ENCODE peak calls at places on chromosomes 4 and X, in nine cellular contexts. J, K, Q, X, B, I, H, P and N are unnamed samples.

GRCh38 chrX:41382699-41383645 is 49.0 kb downstream of the DDX3X start:
- DNase-seq in I (peak), B (no peak), X (peak), H (no peak), K (peak), J (no peak), Q (no peak), P (no peak), N (no peak)

GRCh38 chrX:155314260-155314659 is 20.2 kb downstream of the CLIC2 start:
- DNase-seq in J (no peak), P (no peak), Q (no peak), I (no peak), X (no peak), H (no peak), B (no peak), K (no peak), N (no peak)

GRCh38 chr4:112085156-112086035 is 59.9 kb upstream of the FAM241A start:
- DNase-seq in I (no peak), P (no peak), J (no peak), X (no peak), K (no peak), H (no peak), Q (no peak), B (no peak), N (no peak)

GRCh38 chr4:123832173-123833026 is 435.8 kb downstream of the SPRY1 start:
- DNase-seq in H (peak), K (no peak), P (no peak), I (no peak), B (peak), J (peak), Q (no peak), X (peak), N (no peak)

GRCh38 chr4:53361451-53361850 is 4.4 kb downstream of the SCFD2 start:
- DNase-seq in B (no peak), I (no peak), X (peak), P (no peak), Q (no peak), H (no peak), K (no peak), J (no peak), N (no peak)

GRCh38 chr4:139227729-139228404 is 50.8 kb upstream of the ELF2 start:
- DNase-seq in J (no peak), Q (no peak), B (no peak), K (peak), X (no peak), H (no peak), I (no peak), P (no peak), N (no peak)

GRCh38 chrX:132272826-132273225 is 53.6 kb upstream of the RAP2C start:
- DNase-seq in K (no peak), X (no peak), I (no peak), H (no peak), Q (no peak), P (no peak), J (no peak), B (no peak), N (no peak)

GRCh38 chr4:122625156-122625555 is 4.3 kb upstream of the IL21 start:
- DNase-seq in B (no peak), J (no peak), K (no peak), Q (no peak), X (peak), P (no peak), H (no peak), I (no peak), N (no peak)

GRCh38 chrX:125287282-125287681 is 32.4 kb upstream of the TEX13C start:
- DNase-seq in H (no peak), X (no peak), Q (no peak), P (no peak), J (no peak), I (no peak), K (no peak), B (no peak), N (no peak)

GRCh38 chr4:124727331-124727730 is 14.8 kb upstream of the ANKRD50 start:
- DNase-seq in I (no peak), H (no peak), J (no peak), B (no peak), Q (no peak), P (no peak), X (no peak), K (no peak), N (no peak)

GRCh38 chrX:19886375-19886774 is 1.0 kb downstream of the SH3KBP1 start:
- DNase-seq in H (no peak), P (no peak), X (no peak), Q (no peak), B (no peak), J (no peak), I (no peak), K (no peak), N (no peak)

GRCh38 chrX:19885732-19886131 is 1.7 kb downstream of the SH3KBP1 start:
- DNase-seq in X (no peak), B (no peak), I (no peak), K (no peak), H (no peak), Q (no peak), P (no peak), J (no peak), N (no peak)

GRCh38 chrX:19889582-19890342 is 2.4 kb upstream of the SH3KBP1 start:
- DNase-seq in B (no peak), K (peak), H (no peak), X (peak), I (no peak), P (no peak), Q (peak), J (no peak), N (no peak)

GRCh38 chrX:19886888-19887531 is 390 bp downstream of the SH3KBP1 start:
- DNase-seq in J (peak), I (peak), K (peak), B (peak), Q (peak), X (no peak), H (no peak), P (peak), N (no peak)

DNA sequence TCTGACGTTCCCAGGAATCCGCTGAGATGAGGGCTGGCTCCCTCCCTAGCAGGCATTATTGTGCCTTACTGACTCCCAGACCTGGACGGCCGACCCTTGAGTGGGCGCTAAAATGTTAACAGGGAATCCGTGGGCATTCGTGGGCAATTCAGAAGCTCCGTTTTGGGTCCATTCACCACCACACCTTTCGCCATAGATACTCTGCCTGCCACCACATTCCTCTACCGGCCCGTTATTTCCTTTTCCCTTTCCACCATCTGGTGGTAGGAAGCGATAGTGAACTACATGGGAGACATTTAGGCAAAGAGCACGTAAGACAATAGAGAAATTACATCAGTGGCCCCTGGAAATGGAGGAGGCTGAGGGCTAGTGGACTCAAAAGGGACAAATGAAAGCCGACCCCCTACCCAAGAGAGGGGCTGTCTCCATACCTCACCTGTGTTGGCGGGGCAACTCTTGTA is 1.0 kb upstream of the SH3KBP1 start:
- DNase-seq in K (peak), B (no peak), J (no peak), X (peak), I (peak), H (no peak), P (no peak), Q (no peak), N (no peak)
- TF ChIP-seq CTCF in K (peak), B (no peak), J (peak), X (peak), I (peak), H (no peak), P (peak), Q (no peak), N (peak)

DNA sequence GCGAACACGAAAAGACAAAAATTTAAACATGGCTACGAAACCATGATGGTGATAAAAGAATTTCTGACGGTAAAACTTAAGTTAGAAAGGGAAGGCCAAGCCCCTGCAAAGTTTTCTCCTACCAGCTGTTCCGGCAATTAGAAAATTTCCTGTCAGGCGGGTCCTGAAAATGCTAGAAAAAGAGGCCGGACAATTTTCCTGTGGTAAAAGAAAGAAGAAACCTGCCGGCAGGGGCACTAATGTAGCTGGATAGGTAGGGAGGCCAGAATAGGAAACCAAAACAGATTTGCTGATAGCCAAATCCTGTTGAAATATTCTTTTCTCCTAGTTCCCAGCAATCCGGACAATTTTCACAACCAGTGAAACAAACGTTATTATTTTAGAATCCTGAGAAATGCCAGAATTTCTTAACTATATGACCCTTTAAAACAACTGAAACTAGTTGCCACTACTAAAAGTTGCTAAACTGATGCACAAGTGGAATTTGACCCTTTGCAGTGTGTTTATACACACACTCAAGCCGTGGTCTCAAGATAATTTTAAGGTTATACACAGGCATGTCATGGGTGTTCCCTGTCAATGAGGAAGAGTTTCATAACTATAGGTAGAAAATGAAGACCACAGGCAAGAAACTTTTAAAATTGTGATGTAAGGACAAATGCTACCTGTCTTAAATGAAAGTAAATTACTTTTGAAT is 47.8 kb downstream of the RPS6KA3 start:
- DNase-seq in X (no peak), J (no peak), I (peak), H (peak), B (no peak), Q (no peak), P (no peak), K (peak), N (no peak)
- TF ChIP-seq CTCF in X (no peak), J (no peak), I (no peak), H (no peak), B (no peak), Q (no peak), P (no peak), K (peak), N (no peak)

GRCh38 chrX:27918799-27919198 is 62.5 kb downstream of the DCAF8L1 start:
- DNase-seq in J (no peak), H (no peak), X (no peak), K (peak), Q (peak), I (peak), B (peak), P (no peak), N (no peak)
- TF ChIP-seq CTCF in J (no peak), H (no peak), X (no peak), K (no peak), Q (no peak), I (peak), B (no peak), P (peak), N (no peak)

DNA sequence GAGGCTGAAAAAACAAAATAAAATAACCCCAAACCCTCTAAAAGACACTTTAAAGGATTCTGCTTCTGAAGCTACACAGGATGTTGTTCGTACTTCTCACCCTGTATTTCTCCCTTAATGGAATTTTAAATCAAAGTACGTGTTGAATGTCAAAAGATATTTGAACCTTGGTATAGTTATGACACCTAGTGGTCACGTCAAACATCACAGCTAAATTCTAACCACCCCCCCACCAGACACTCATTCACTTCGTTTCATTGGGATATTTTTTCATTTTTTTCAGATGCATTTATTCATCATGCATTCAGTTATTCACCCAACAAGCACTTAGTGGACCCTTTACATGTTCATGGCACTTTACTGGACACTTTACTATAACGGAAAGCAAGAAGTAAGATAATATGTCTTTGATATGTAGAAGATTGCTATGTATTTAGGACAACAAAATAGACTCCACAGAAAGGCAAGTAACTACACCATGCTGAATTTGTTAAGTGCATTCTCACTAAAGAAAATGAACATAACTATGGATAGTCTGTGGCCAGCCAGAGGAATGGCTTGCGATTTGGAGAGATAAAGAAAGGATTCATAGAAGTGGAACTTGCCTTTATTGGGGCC is 62.5 kb upstream of the GPR174 start:
- DNase-seq in B (no peak), K (peak), I (peak), H (no peak), J (no peak), P (no peak), Q (no peak), X (peak), N (no peak)
- TF ChIP-seq CTCF in B (peak), K (peak), I (peak), H (no peak), J (no peak), P (peak), Q (no peak), X (peak), N (peak)

GRCh38 chrX:48998391-48998790 is 3.7 kb downstream of the GRIPAP1 start:
- DNase-seq in Q (no peak), P (no peak), J (no peak), B (no peak), H (no peak), I (no peak), X (no peak), K (no peak), N (no peak)
- TF ChIP-seq CTCF in Q (no peak), P (no peak), J (no peak), B (no peak), H (no peak), I (no peak), X (no peak), K (no peak), N (no peak)

DNA sequence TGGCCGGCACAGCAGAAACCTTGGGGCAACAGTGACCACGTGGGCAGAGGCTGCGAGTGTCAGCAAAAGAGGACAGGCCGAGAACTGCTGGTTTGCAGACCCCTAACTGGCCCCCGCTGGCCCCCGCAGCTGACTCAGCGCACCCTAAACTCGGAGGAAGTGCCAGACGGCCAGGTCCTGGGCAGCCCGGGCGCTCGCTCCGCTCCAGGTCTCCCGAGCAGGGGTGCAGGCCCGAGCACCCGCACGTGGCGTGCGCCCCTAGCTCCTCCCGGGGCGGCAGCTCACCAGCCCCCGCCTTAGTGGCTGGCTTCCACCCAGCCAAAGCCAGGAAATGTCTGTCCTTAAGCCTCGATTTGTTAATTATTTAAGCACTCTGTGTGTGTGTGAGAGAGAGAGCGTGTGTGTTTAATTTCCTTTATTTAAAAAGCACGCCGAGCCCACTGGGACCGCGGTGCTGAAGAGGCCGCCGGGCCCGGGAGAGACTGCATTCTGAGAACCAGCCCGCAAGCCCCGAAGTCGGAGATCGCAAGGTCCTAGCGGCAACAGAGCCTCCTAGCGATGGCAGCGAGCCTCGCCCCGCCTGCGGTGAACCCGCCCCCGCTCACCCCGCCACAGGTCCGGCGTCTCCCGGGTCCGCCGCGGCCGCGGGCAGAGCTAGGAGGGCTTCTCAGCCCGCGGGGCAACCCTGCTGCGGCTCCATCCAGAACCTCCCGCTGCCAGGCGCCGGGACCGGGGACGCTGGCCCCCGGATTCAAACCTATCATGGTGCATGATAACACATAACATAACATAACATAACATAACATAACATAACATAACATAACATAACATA is 45.9 kb upstream of the CDKN2AIP start:
- DNase-seq in X (peak), H (peak), Q (peak), P (peak), B (peak), K (peak), J (peak), I (peak), N (peak)
- TF ChIP-seq CTCF in X (peak), H (no peak), Q (no peak), P (peak), B (peak), K (no peak), J (no peak), I (peak), N (peak)

GRCh38 chr4:133839326-133839725 is 362.3 kb downstream of the PABPC4L start:
- DNase-seq in H (no peak), Q (no peak), K (no peak), B (no peak), P (no peak), I (no peak), J (no peak), X (no peak), N (no peak)
- TF ChIP-seq CTCF in H (no peak), Q (no peak), K (no peak), B (no peak), P (no peak), I (no peak), J (no peak), X (no peak), N (no peak)

GRCh38 chrX:100413231-100413630 is 3.2 kb upstream of the PCDH19 start:
- DNase-seq in K (peak), Q (no peak), X (peak), H (no peak), I (peak), J (no peak), B (peak), P (no peak), N (no peak)
- TF ChIP-seq CTCF in K (peak), Q (no peak), X (peak), H (no peak), I (peak), J (peak), B (peak), P (peak), N (peak)

GRCh38 chr4:55887594-55887993 is 34.1 kb downstream of the EXOC1 start:
- DNase-seq in J (no peak), P (no peak), K (no peak), B (no peak), X (no peak), Q (no peak), H (no peak), I (no peak), N (no peak)
- TF ChIP-seq CTCF in J (no peak), P (no peak), K (no peak), B (no peak), X (no peak), Q (no peak), H (no peak), I (no peak), N (no peak)

GRCh38 chr4:3130826-3131225 is 56.3 kb downstream of the HTT start:
- DNase-seq in J (no peak), X (no peak), P (no peak), Q (no peak), H (no peak), I (no peak), K (no peak), B (no peak), N (no peak)

GRCh38 chr4:3134201-3134600 is 59.7 kb downstream of the HTT start:
- DNase-seq in H (no peak), P (no peak), I (no peak), Q (no peak), K (no peak), B (no peak), J (no peak), X (no peak), N (no peak)

GRCh38 chr4:3135155-3136011 is 60.9 kb downstream of the HTT start:
- DNase-seq in Q (no peak), P (no peak), B (no peak), X (peak), H (no peak), J (no peak), I (no peak), K (no peak), N (no peak)

GRCh38 chr4:3137908-3138307 is 63.4 kb downstream of the HTT start:
- DNase-seq in J (no peak), I (no peak), B (no peak), X (no peak), H (no peak), K (no peak), Q (no peak), P (no peak), N (no peak)

GRCh38 chr4:3136454-3136853 is 62.0 kb downstream of the HTT start:
- DNase-seq in H (no peak), I (no peak), Q (no peak), B (no peak), K (no peak), X (no peak), J (no peak), P (no peak), N (no peak)
- TF ChIP-seq CTCF in H (no peak), I (no peak), Q (no peak), B (no peak), K (no peak), X (peak), J (no peak), P (peak), N (peak)